ENCODE peak calls at places on chromosomes 13 and 19, in four cellular contexts. L is Peyer's patch, D is HTR-8/SVneo, T is NCI-H1092. M is an unnamed sample.

GRCh38 chr13:42497798-42498197 is 76.2 kb upstream of the TNFSF11 start:
- DNase-seq in L (no peak), D (no peak), T (no peak), M (no peak)

GRCh38 chr13:25490236-25490635 is 118.5 kb downstream of the ATP8A2 start:
- DNase-seq in L (no peak), D (no peak), T (no peak), M (no peak)

GRCh38 chr13:110010433-110011135 is 224.2 kb upstream of the IRS2 start:
- DNase-seq in L (no peak), D (no peak), T (no peak), M (no peak)

GRCh38 chr19:23718802-23719201 is 31.8 kb upstream of the ZNF675 start:
- DNase-seq in L (no peak), D (no peak), T (no peak), M (no peak)

GRCh38 chr19:35901854-35902661 is at the start of gene HCST:
- DNase-seq in L (peak), D (no peak), T (no peak), M (peak)

GRCh38 chr19:18097217-18097992 is at the start of gene MAST3:
- DNase-seq in L (peak), D (peak), T (no peak), M (no peak)

GRCh38 chr19:38851622-38852230 is 1.9 kb upstream of the HNRNPL start:
- DNase-seq in L (peak), D (peak), T (peak), M (no peak)

GRCh38 chr19:48685583-48685982 is 10.2 kb upstream of the FUT2 start:
- DNase-seq in L (no peak), D (no peak), T (no peak), M (no peak)

GRCh38 chr19:1645299-1645698 is 7.1 kb downstream of the TCF3 start:
- DNase-seq in L (no peak), D (no peak), T (no peak), M (no peak)

GRCh38 chr13:112773601-112774447 is 84.0 kb downstream of the ATP11A start:
- DNase-seq in L (peak), D (no peak), T (no peak), M (no peak)